ENCODE peak calls at places on chromosomes 4 and X, in four cellular contexts. One of them, this sample, is unnamed. For H3K36me3, the result is how much of the 10 kb centered on the place peaks cover.

GRCh38 chr4:105451346-105451745 is 22.5 kb downstream of the PPA2 start:
- DNase-seq in hepatocyte: no peak
- DNase-seq in prostate gland: no peak
- DNase-seq in sigmoid colon: no peak
- DNase-seq in this sample: no peak

GRCh38 chr4:22299678-22300077 is 216.2 kb downstream of the ADGRA3 start:
- DNase-seq in hepatocyte: no peak
- DNase-seq in prostate gland: no peak
- DNase-seq in sigmoid colon: no peak
- DNase-seq in this sample: no peak

GRCh38 chr4:75511841-75512240 is 2.4 kb downstream of the RCHY1 start:
- DNase-seq in hepatocyte: no peak
- DNase-seq in prostate gland: no peak
- DNase-seq in sigmoid colon: no peak
- DNase-seq in this sample: no peak

GRCh38 chrX:77160301-77160700 is 286.9 kb upstream of the FGF16 start:
- DNase-seq in hepatocyte: no peak
- DNase-seq in prostate gland: no peak
- DNase-seq in sigmoid colon: no peak
- DNase-seq in this sample: no peak

GRCh38 chrX:37834937-37835336 is 12.4 kb downstream of the DYNLT3 start:
- DNase-seq in hepatocyte: no peak
- DNase-seq in prostate gland: no peak
- DNase-seq in sigmoid colon: no peak
- DNase-seq in this sample: no peak

GRCh38 chr4:177508662-177509061 is 66.4 kb upstream of the AGA start:
- DNase-seq in hepatocyte: no peak
- DNase-seq in prostate gland: no peak
- DNase-seq in sigmoid colon: no peak
- DNase-seq in this sample: no peak

GRCh38 chr4:153483432-153484418 is 17.6 kb downstream of the TMEM131L start:
- DNase-seq in hepatocyte: no peak
- DNase-seq in prostate gland: no peak
- DNase-seq in sigmoid colon: no peak
- DNase-seq in this sample: no peak

GRCh38 chrX:97847885-97848679 is 964.4 kb downstream of the RPA4 start:
- DNase-seq in hepatocyte: no peak
- DNase-seq in prostate gland: no peak
- DNase-seq in sigmoid colon: no peak
- DNase-seq in this sample: no peak

GRCh38 chr4:7547368-7548040 is 112.8 kb upstream of the PSAPL1 start:
- DNase-seq in hepatocyte: no peak
- DNase-seq in prostate gland: peak
- DNase-seq in sigmoid colon: no peak
- DNase-seq in this sample: no peak

GRCh38 chrX:7385131-7385530 is 237.2 kb upstream of the PUDP start:
- DNase-seq in hepatocyte: no peak
- DNase-seq in prostate gland: no peak
- DNase-seq in sigmoid colon: no peak
- DNase-seq in this sample: no peak

GRCh38 chr4:41221850-41222249 is 7.5 kb upstream of the APBB2 start:
- DNase-seq in hepatocyte: no peak
- DNase-seq in prostate gland: no peak
- DNase-seq in sigmoid colon: no peak
- DNase-seq in this sample: no peak

GRCh38 chr4:46425775-46426400 is 36.0 kb upstream of the GABRA2 start:
- DNase-seq in hepatocyte: no peak
- DNase-seq in prostate gland: no peak
- DNase-seq in sigmoid colon: no peak
- DNase-seq in this sample: no peak

GRCh38 chr4:13173974-13174373 is 310.2 kb downstream of the RAB28 start:
- DNase-seq in hepatocyte: no peak
- DNase-seq in prostate gland: no peak
- DNase-seq in sigmoid colon: peak
- DNase-seq in this sample: peak

GRCh38 chrX:72105436-72105835 is 26.3 kb downstream of the RTL5 start:
- DNase-seq in hepatocyte: no peak
- DNase-seq in prostate gland: no peak
- DNase-seq in sigmoid colon: no peak
- DNase-seq in this sample: no peak

GRCh38 chr4:99637174-99637573 is 20.5 kb downstream of the C4orf54 start:
- DNase-seq in hepatocyte: no peak
- DNase-seq in prostate gland: no peak
- DNase-seq in sigmoid colon: no peak
- DNase-seq in this sample: no peak

GRCh38 chr4:17721496-17722360 is 59.7 kb downstream of the FAM184B start:
- DNase-seq in hepatocyte: no peak
- DNase-seq in prostate gland: no peak
- DNase-seq in sigmoid colon: no peak
- DNase-seq in this sample: no peak

GRCh38 chr4:87103691-87104187 is 116.7 kb downstream of the KLHL8 start:
- DNase-seq in hepatocyte: no peak
- DNase-seq in prostate gland: no peak
- DNase-seq in sigmoid colon: no peak
- DNase-seq in this sample: no peak

GRCh38 chr4:183576701-183577100 is 71.8 kb downstream of the ING2 start:
- DNase-seq in hepatocyte: no peak
- DNase-seq in prostate gland: no peak
- DNase-seq in sigmoid colon: no peak
- DNase-seq in this sample: no peak

GRCh38 chr4:148058160-148058859 is 326.4 kb downstream of the ARHGAP10 start:
- DNase-seq in hepatocyte: no peak
- DNase-seq in prostate gland: no peak
- DNase-seq in sigmoid colon: no peak
- DNase-seq in this sample: no peak

DNA sequence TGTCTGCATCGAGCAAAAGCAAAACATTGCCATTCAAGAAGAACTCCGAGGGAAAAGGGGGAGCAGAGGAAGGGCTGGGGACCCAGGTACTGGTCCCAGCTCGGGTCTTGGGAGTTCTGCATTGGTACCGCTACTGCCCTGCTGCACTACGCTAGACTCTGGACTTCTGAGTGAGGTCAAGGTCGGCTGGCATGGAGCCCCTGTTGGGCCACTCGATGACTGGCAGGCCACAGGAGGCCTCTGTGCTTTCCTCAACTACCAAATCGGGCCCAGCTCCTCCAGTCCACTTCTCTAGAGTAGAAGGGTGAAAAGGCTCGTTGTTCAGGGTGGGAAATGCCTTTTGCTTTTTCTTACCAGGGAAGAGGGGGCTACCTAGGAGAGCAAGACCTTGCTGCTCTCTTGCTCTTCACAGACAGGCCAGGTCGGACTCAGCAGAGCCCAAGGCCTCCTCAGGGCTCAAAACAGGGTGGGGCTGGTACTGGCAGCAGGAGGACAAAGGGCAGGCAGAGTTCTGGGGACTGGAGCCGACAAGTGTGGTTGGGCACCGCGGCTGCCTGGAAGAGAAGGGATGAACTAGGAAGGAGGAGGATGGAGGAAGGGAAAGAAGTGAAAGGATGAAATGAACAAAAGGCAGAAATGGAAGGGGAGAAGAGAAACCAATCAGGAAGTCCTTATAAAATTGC is 8.9 kb upstream of the IRAK1 start:
- DNase-seq in hepatocyte: no peak
- DNase-seq in prostate gland: no peak
- DNase-seq in sigmoid colon: no peak
- DNase-seq in this sample: no peak
- H3K36me3 ChIP-seq in hepatocyte: under half
- H3K36me3 ChIP-seq in prostate gland: under half
- H3K36me3 ChIP-seq in sigmoid colon: under half
- H3K36me3 ChIP-seq in this sample: under half

GRCh38 chr4:115090483-115091075 is 22.8 kb downstream of the NDST4 start:
- DNase-seq in hepatocyte: peak
- DNase-seq in prostate gland: no peak
- DNase-seq in sigmoid colon: no peak
- DNase-seq in this sample: no peak
- TF ChIP-seq CTCF in hepatocyte: peak
- TF ChIP-seq CTCF in prostate gland: peak
- TF ChIP-seq CTCF in sigmoid colon: peak
- TF ChIP-seq CTCF in this sample: peak

GRCh38 chr4:10114147-10114546 is 2.5 kb downstream of the WDR1 start:
- DNase-seq in hepatocyte: no peak
- DNase-seq in prostate gland: no peak
- DNase-seq in sigmoid colon: no peak
- DNase-seq in this sample: no peak

GRCh38 chr4:10115271-10115656 is 1.3 kb downstream of the WDR1 start:
- DNase-seq in hepatocyte: peak
- DNase-seq in prostate gland: no peak
- DNase-seq in sigmoid colon: no peak
- DNase-seq in this sample: no peak

GRCh38 chr4:10113362-10114047 is 3.1 kb downstream of the WDR1 start:
- DNase-seq in hepatocyte: no peak
- DNase-seq in prostate gland: no peak
- DNase-seq in sigmoid colon: no peak
- DNase-seq in this sample: no peak

GRCh38 chr4:10115657-10116624 is 658 bp downstream of the WDR1 start:
- DNase-seq in hepatocyte: peak
- DNase-seq in prostate gland: peak
- DNase-seq in sigmoid colon: no peak
- DNase-seq in this sample: peak

DNA sequence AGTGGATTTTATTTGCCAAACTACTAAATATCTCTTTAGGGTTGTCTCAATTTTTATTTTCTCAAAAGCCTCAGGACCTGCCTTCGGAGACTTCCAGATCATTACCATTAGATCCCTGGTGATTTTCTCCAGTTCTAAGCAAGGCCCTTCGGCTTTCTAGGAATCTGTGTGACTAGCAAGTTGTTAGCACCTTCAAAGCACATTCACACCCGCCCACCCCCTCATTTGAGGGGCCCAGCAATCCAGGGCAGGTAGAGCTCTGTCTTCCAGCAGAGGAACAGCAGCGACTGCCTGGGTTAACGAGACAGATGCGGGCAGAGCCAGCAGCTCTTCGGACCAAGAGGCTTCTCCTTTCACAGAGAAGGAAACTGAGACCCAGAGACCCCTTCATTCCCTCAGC is 2.0 kb downstream of the WDR1 start:
- DNase-seq in hepatocyte: no peak
- DNase-seq in prostate gland: no peak
- DNase-seq in sigmoid colon: no peak
- DNase-seq in this sample: no peak
- H3K4me3 ChIP-seq in hepatocyte: no peak
- H3K4me3 ChIP-seq in prostate gland: no peak
- H3K4me3 ChIP-seq in sigmoid colon: peak
- H3K4me3 ChIP-seq in this sample: no peak

DNA sequence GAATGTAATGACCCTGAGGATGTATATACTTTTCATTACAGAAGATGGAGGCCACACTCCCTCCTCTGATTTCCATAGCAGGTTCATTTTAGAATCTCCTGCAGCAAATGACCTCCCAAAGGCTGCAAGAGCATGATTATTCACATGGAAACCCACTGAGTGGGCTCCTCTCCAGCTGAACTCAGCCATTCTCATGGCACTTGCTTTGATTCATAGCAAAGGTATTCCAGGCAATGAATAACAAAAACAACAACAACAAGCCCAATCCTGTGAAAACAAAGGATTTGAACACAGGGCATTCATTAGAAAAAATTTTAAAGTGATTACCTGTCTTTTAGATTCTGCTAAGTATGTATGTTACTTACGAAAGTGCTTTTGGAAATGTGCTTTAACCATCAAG is 894.0 kb upstream of the FRG1 start:
- DNase-seq in hepatocyte: no peak
- DNase-seq in prostate gland: no peak
- DNase-seq in sigmoid colon: no peak
- DNase-seq in this sample: no peak
- H3K36me3 ChIP-seq in hepatocyte: under half
- H3K36me3 ChIP-seq in prostate gland: under half
- H3K36me3 ChIP-seq in sigmoid colon: under half
- H3K36me3 ChIP-seq in this sample: under half

This sample was measured in pancreas.